ENCODE peak calls at places on chromosomes 3 and 15, in four cellular contexts. X is stimulated activated CD8-positive, alpha-beta memory T cell treated with anti-CD3 and anti-CD28 coated beads, Interleukin-7, amount 100 ng/mL, for 24 hours; Y is cardiac fibroblast; V is T-helper 2 cell. J is an unnamed sample.

GRCh38 chr15:60795889-60796288 is 316.9 kb upstream of the ICE2 start:
- DNase-seq in X (no peak), Y (no peak), V (no peak), J (no peak)

GRCh38 chr15:79431636-79432344 is at the start of gene MINAR1:
- DNase-seq in X (no peak), Y (peak; percentile 42), V (no peak), J (no peak)

GRCh38 chr3:66270726-66271125 is 49.9 kb downstream of the SLC25A26 start:
- DNase-seq in X (no peak), Y (no peak), V (no peak), J (no peak)

GRCh38 chr3:141690366-141691072 is 47.6 kb upstream of the RNF7 start:
- DNase-seq in X (no peak), Y (no peak), V (no peak), J (no peak)

GRCh38 chr15:87576486-87577176 is 679.9 kb downstream of the NTRK3 start:
- DNase-seq in X (no peak), Y (no peak), V (no peak), J (no peak)

GRCh38 chr15:80308002-80308401 is 56.0 kb upstream of the CTXND1 start:
- DNase-seq in X (no peak), Y (no peak), V (no peak), J (no peak)

GRCh38 chr3:146969356-146969755 is 364.2 kb upstream of the PLSCR5 start:
- DNase-seq in X (no peak), Y (peak; percentile 21), V (no peak), J (no peak)

GRCh38 chr3:45597581-45597980 is 3.0 kb downstream of the LIMD1 start:
- DNase-seq in X (no peak), Y (no peak), V (no peak), J (no peak)

GRCh38 chr3:175073209-175073905 is 214.2 kb downstream of the NAALADL2 start:
- DNase-seq in X (no peak), Y (peak; percentile 24), V (no peak), J (no peak)

GRCh38 chr3:9883676-9884554 is 3.9 kb upstream of the CIDEC start:
- DNase-seq in X (no peak), Y (peak; percentile 44), V (no peak), J (no peak)

GRCh38 chr3:80350771-80351170 is 583.0 kb upstream of the ROBO1 start:
- DNase-seq in X (no peak), Y (peak; percentile 64), V (no peak), J (no peak)

GRCh38 chr15:45635191-45635638 is 386 bp downstream of the SQOR start:
- DNase-seq in X (peak; percentile 33), Y (peak; percentile 21), V (peak; percentile 54), J (no peak)

GRCh38 chr3:89107461-89108035 is at the start of gene EPHA3:
- DNase-seq in X (no peak), Y (peak; percentile 61), V (peak; percentile 4), J (peak; percentile 33)

GRCh38 chr15:97909291-97909891 is 51.1 kb upstream of the ARRDC4 start:
- DNase-seq in X (peak; percentile 12), Y (peak; percentile 73), V (no peak), J (no peak)

GRCh38 chr3:128398586-128398985 is 68.1 kb downstream of the DNAJB8 start:
- DNase-seq in X (no peak), Y (no peak), V (no peak), J (no peak)

GRCh38 chr3:123082370-123083065 is 15.7 kb downstream of the PDIA5 start:
- DNase-seq in X (no peak), Y (no peak), V (no peak), J (no peak)

GRCh38 chr3:48039487-48040190 is 23.4 kb upstream of the MAP4 start:
- DNase-seq in X (no peak), Y (peak; percentile 63), V (no peak), J (no peak)

GRCh38 chr3:140910860-140911259 is 30.8 kb upstream of the SLC25A36 start:
- DNase-seq in X (no peak), Y (peak; percentile 18), V (no peak), J (no peak)

GRCh38 chr3:196653127-196653795 is 13.8 kb downstream of the NRROS start:
- DNase-seq in X (no peak), Y (no peak), V (no peak), J (no peak)

GRCh38 chr3:129233538-129233937 is 15.9 kb upstream of the COPG1 start:
- DNase-seq in X (no peak), Y (no peak), V (no peak), J (no peak)

GRCh38 chr3:146536681-146537080 is 7.7 kb downstream of the PLSCR1 start:
- DNase-seq in X (no peak), Y (peak; percentile 91), V (no peak), J (no peak)

GRCh38 chr15:28930476-28931291 is 44.9 kb downstream of the APBA2 start:
- DNase-seq in X (no peak), Y (no peak), V (no peak), J (no peak)

GRCh38 chr15:81184188-81184587 is 12.5 kb upstream of the IL16 start:
- DNase-seq in X (no peak), Y (peak; percentile 13), V (no peak), J (no peak)

GRCh38 chr3:159057621-159058020 is 255.8 kb downstream of the MFSD1 start:
- DNase-seq in X (no peak), Y (no peak), V (no peak), J (no peak)

GRCh38 chr3:178076718-178077117 is 459.5 kb upstream of the KCNMB2 start:
- DNase-seq in X (no peak), Y (no peak), V (no peak), J (no peak)

GRCh38 chr15:50247819-50248650 is 17.5 kb downstream of the HDC start:
- DNase-seq in X (no peak), Y (no peak), V (peak; percentile 44), J (no peak)

GRCh38 chr3:12178091-12178820 is 19.5 kb upstream of the TIMP4 start:
- DNase-seq in X (no peak), Y (peak; percentile 92), V (no peak), J (no peak)

GRCh38 chr15:59376735-59377134 is 4.1 kb upstream of the MYO1E start:
- DNase-seq in X (no peak), Y (peak; percentile 46), V (no peak), J (no peak)

GRCh38 chr3:196164576-196164975 is 46.6 kb downstream of the ZDHHC19 start:
- DNase-seq in X (no peak), Y (no peak), V (no peak), J (no peak)

J was measured in smooth muscle cell of the brain vasculature.